ENCODE peak calls at places on chromosomes 12 and 14, in six cellular contexts. K is tibial artery, I is fibroblast of lung, A is Peyer's patch, T is SK-N-MC, X is HCT116. N is an unnamed sample. For H3K36me3, the result is how much of the 10 kb centered on the place peaks cover.

GRCh38 chr12:67239061-67239460 is 30.1 kb upstream of the CAND1 start:
- DNase-seq in K (no peak), I (no peak), A (no peak), T (no peak), X (no peak), N (no peak)

GRCh38 chr12:12952036-12952435 is at the start of gene GPRC5D:
- DNase-seq in K (no peak), I (no peak), A (no peak), T (no peak), X (no peak), N (no peak)

GRCh38 chr14:101194356-101195308 is 291.1 kb upstream of the RTL1 start:
- DNase-seq in K (no peak), I (no peak), A (no peak), T (no peak), X (no peak), N (no peak)

GRCh38 chr14:32303865-32304264 is 25.2 kb upstream of the AKAP6 start:
- DNase-seq in K (no peak), I (no peak), A (no peak), T (no peak), X (no peak), N (no peak)

GRCh38 chr14:21525571-21525970 is 575 bp downstream of the SALL2 start:
- DNase-seq in K (no peak), I (peak), A (no peak), T (no peak), X (no peak), N (no peak)

GRCh38 chr12:117038919-117039318 is 60.3 kb downstream of the TESC start:
- DNase-seq in K (no peak), I (no peak), A (no peak), T (no peak), X (no peak), N (no peak)

GRCh38 chr14:102502571-102502970 is 7.0 kb downstream of the ANKRD9 start:
- DNase-seq in K (no peak), I (no peak), A (no peak), T (no peak), X (no peak), N (no peak)

GRCh38 chr12:109721276-109721675 is 7.7 kb downstream of the FAM222A start:
- DNase-seq in K (no peak), I (no peak), A (no peak), T (no peak), X (no peak), N (no peak)

GRCh38 chr12:116455540-116456306 is 103.5 kb upstream of the MAP1LC3B2 start:
- DNase-seq in K (peak), I (peak), A (peak), T (no peak), X (peak), N (peak)

GRCh38 chr14:68499451-68499850 is 293.4 kb downstream of the ZFP36L1 start:
- DNase-seq in K (no peak), I (no peak), A (no peak), T (no peak), X (no peak), N (no peak)

GRCh38 chr14:52824479-52824878 is 33.1 kb upstream of the GNPNAT1 start:
- DNase-seq in K (no peak), I (no peak), A (no peak), T (no peak), X (no peak), N (no peak)

GRCh38 chr12:66241061-66242043 is 52.3 kb downstream of the IRAK3 start:
- DNase-seq in K (no peak), I (peak), A (no peak), T (no peak), X (no peak), N (no peak)

GRCh38 chr14:89228921-89229639 is 188.0 kb downstream of the FOXN3 start:
- DNase-seq in K (peak), I (peak), A (no peak), T (no peak), X (no peak), N (no peak)

GRCh38 chr14:50230601-50231474 is 540 bp downstream of the SOS2 start:
- DNase-seq in K (peak), I (peak), A (peak), T (peak), X (peak), N (peak)

GRCh38 chr14:56159066-56159465 is 40.9 kb downstream of the PELI2 start:
- DNase-seq in K (no peak), I (no peak), A (no peak), T (no peak), X (no peak), N (no peak)

GRCh38 chr14:50028458-50028857 is 87.9 kb downstream of the VCPKMT start:
- DNase-seq in K (no peak), I (no peak), A (no peak), T (no peak), X (no peak), N (no peak)

GRCh38 chr14:77187649-77188012 is 6.0 kb downstream of the TMEM63C start:
- DNase-seq in K (no peak), I (no peak), A (no peak), T (no peak), X (no peak), N (no peak)

GRCh38 chr12:132453361-132454133 is 36.4 kb upstream of the FBRSL1 start:
- DNase-seq in K (no peak), I (peak), A (no peak), T (no peak), X (no peak), N (no peak)

GRCh38 chr12:130258863-130259262 is 78.8 kb upstream of the PIWIL1 start:
- DNase-seq in K (no peak), I (no peak), A (no peak), T (no peak), X (no peak), N (no peak)

GRCh38 chr12:28343687-28344086 is 153.4 kb downstream of the CCDC91 start:
- DNase-seq in K (no peak), I (no peak), A (no peak), T (no peak), X (no peak), N (no peak)

GRCh38 chr12:117384735-117385134 is 23.3 kb upstream of the NOS1 start:
- DNase-seq in K (no peak), I (no peak), A (no peak), T (no peak), X (no peak), N (peak)

GRCh38 chr12:49304161-49304560 is 9.2 kb downstream of the PRPH start:
- DNase-seq in K (no peak), I (peak), A (no peak), T (no peak), X (no peak), N (no peak)

GRCh38 chr14:103711516-103712431 is 3.5 kb downstream of the XRCC3 start:
- DNase-seq in K (peak), I (no peak), A (no peak), T (no peak), X (no peak), N (peak)

GRCh38 chr12:12528361-12529092 is 34.1 kb downstream of the DUSP16 start:
- DNase-seq in K (no peak), I (no peak), A (no peak), T (no peak), X (no peak), N (no peak)

GRCh38 chr14:74642011-74642410 is 30.0 kb upstream of the LTBP2 start:
- DNase-seq in K (no peak), I (peak), A (no peak), T (no peak), X (no peak), N (peak)

GRCh38 chr12:29317556-29318363 is 63.2 kb downstream of the ERGIC2 start:
- DNase-seq in K (no peak), I (peak), A (no peak), T (peak), X (peak), N (no peak)

GRCh38 chr14:41604793-41605534 is 1.7 kb upstream of the LRFN5 start:
- DNase-seq in K (no peak), I (peak), A (no peak), T (no peak), X (no peak), N (no peak)

GRCh38 chr14:36647417-36647826 is 14.2 kb upstream of the PAX9 start:
- DNase-seq in K (no peak), I (no peak), A (no peak), T (no peak), X (no peak), N (no peak)

GRCh38 chr12:3632256-3633240 is 120.4 kb downstream of the CRACR2A start:
- DNase-seq in K (no peak), I (peak), A (no peak), T (no peak), X (no peak), N (no peak)

GRCh38 chr14:88868558-88869159 is 44.2 kb downstream of the TTC8 start:
- DNase-seq in K (no peak), I (peak), A (no peak), T (no peak), X (peak), N (no peak)

GRCh38 chr12:66111605-66112004 is 18.9 kb downstream of the LLPH start:
- DNase-seq in K (no peak), I (peak), A (no peak), T (no peak), X (no peak), N (no peak)

GRCh38 chr12:54217774-54218221 is 29.0 kb upstream of the SMUG1 start:
- DNase-seq in K (no peak), I (peak), A (peak), T (no peak), X (no peak), N (peak)
- H3K4me3 ChIP-seq in K (peak), I (peak), A (no peak), T (peak), X (no peak), N (no peak)

GRCh38 chr12:2284321-2284813 is 231.6 kb downstream of the CACNA1C start:
- DNase-seq in K (peak), I (peak), A (no peak), T (peak), X (no peak), N (no peak)

GRCh38 chr12:2283910-2284309 is 231.1 kb downstream of the CACNA1C start:
- DNase-seq in K (peak), I (peak), A (no peak), T (no peak), X (no peak), N (no peak)

GRCh38 chr12:2282321-2282720 is 229.5 kb downstream of the CACNA1C start:
- DNase-seq in K (peak), I (peak), A (no peak), T (no peak), X (no peak), N (no peak)

GRCh38 chr12:2284857-2285256 is 232.1 kb downstream of the CACNA1C start:
- DNase-seq in K (peak), I (peak), A (peak), T (no peak), X (peak), N (peak)

GRCh38 chr12:2283480-2283879 is 230.7 kb downstream of the CACNA1C start:
- DNase-seq in K (peak), I (no peak), A (no peak), T (no peak), X (no peak), N (no peak)
- H3K27ac ChIP-seq in K (peak), I (peak), A (no peak), T (peak), X (no peak), N (peak)

GRCh38 chr14:64026600-64026999 is 173.8 kb downstream of the SYNE2 start:
- DNase-seq in K (no peak), I (no peak), A (no peak), T (no peak), X (no peak), N (no peak)
- H3K36me3 ChIP-seq in K (half or more), I (under half), A (under half), T (half or more), X (under half), N (under half)

GRCh38 chr14:65045691-65046090 is 56.6 kb downstream of the MAX start:
- DNase-seq in K (no peak), I (no peak), A (no peak), T (no peak), X (no peak), N (no peak)
- H3K4me3 ChIP-seq in K (no peak), I (no peak), A (no peak), T (no peak), X (no peak), N (no peak)

N was measured in aorta.